ENCODE peak calls at places on chromosomes 7 and 10, in four cellular contexts. One of them, this sample, is unnamed.

GRCh38 chr7:98955992-98956391 is 77.7 kb downstream of the TRRAP start:
- DNase-seq in K562: no peak
- DNase-seq in HCT116: no peak
- DNase-seq in HepG2: no peak
- DNase-seq in this sample: no peak

GRCh38 chr7:158763454-158764033 is 58.9 kb upstream of the NCAPG2 start:
- DNase-seq in K562: no peak
- DNase-seq in HCT116: no peak
- DNase-seq in HepG2: no peak
- DNase-seq in this sample: no peak

GRCh38 chr7:130141161-130141857 is 63.9 kb downstream of the TMEM209 start:
- DNase-seq in K562: peak
- DNase-seq in HCT116: no peak
- DNase-seq in HepG2: no peak
- DNase-seq in this sample: peak

GRCh38 chr7:26202019-26202985 is 757 bp downstream of the CBX3 start:
- DNase-seq in K562: peak
- DNase-seq in HCT116: no peak
- DNase-seq in HepG2: no peak
- DNase-seq in this sample: no peak

GRCh38 chr10:126906704-126907422 is 1.6 kb downstream of the DOCK1 start:
- DNase-seq in K562: no peak
- DNase-seq in HCT116: no peak
- DNase-seq in HepG2: no peak
- DNase-seq in this sample: no peak

GRCh38 chr10:72274730-72275350 is 1.1 kb downstream of the DDIT4 start:
- DNase-seq in K562: peak
- DNase-seq in HCT116: no peak
- DNase-seq in HepG2: no peak
- DNase-seq in this sample: peak

GRCh38 chr7:46908770-46909169 is 673.1 kb downstream of the TNS3 start:
- DNase-seq in K562: no peak
- DNase-seq in HCT116: no peak
- DNase-seq in HepG2: no peak
- DNase-seq in this sample: no peak

GRCh38 chr10:6722616-6723004 is 142.5 kb upstream of the PRKCQ start:
- DNase-seq in K562: no peak
- DNase-seq in HCT116: peak
- DNase-seq in HepG2: no peak
- DNase-seq in this sample: no peak

GRCh38 chr10:5476918-5477525 is 22.3 kb downstream of the CALML5 start:
- DNase-seq in K562: no peak
- DNase-seq in HCT116: no peak
- DNase-seq in HepG2: no peak
- DNase-seq in this sample: no peak

GRCh38 chr10:122279725-122280141 is 8.6 kb downstream of the BTBD16 start:
- DNase-seq in K562: peak
- DNase-seq in HCT116: peak
- DNase-seq in HepG2: peak
- DNase-seq in this sample: no peak

GRCh38 chr10:95350212-95350829 is 59.5 kb upstream of the PDLIM1 start:
- DNase-seq in K562: no peak
- DNase-seq in HCT116: no peak
- DNase-seq in HepG2: peak
- DNase-seq in this sample: no peak

GRCh38 chr10:101997803-101998202 is 58.2 kb downstream of the ARMH3 start:
- DNase-seq in K562: no peak
- DNase-seq in HCT116: no peak
- DNase-seq in HepG2: no peak
- DNase-seq in this sample: no peak

GRCh38 chr10:37975407-37975991 is 948 bp downstream of the ZNF25 start:
- DNase-seq in K562: no peak
- DNase-seq in HCT116: no peak
- DNase-seq in HepG2: no peak
- DNase-seq in this sample: no peak

GRCh38 chr10:42753507-42754154 is 29.0 kb upstream of the BMS1 start:
- DNase-seq in K562: peak
- DNase-seq in HCT116: no peak
- DNase-seq in HepG2: no peak
- DNase-seq in this sample: no peak

GRCh38 chr7:107684947-107685463 is 24.4 kb downstream of the SLC26A4 start:
- DNase-seq in K562: no peak
- DNase-seq in HCT116: no peak
- DNase-seq in HepG2: no peak
- DNase-seq in this sample: no peak

GRCh38 chr7:13979671-13980438 is 9.6 kb downstream of the ETV1 start:
- DNase-seq in K562: no peak
- DNase-seq in HCT116: no peak
- DNase-seq in HepG2: no peak
- DNase-seq in this sample: no peak

GRCh38 chr7:41834805-41835694 is 132.2 kb upstream of the INHBA start:
- DNase-seq in K562: no peak
- DNase-seq in HCT116: no peak
- DNase-seq in HepG2: no peak
- DNase-seq in this sample: no peak

GRCh38 chr7:41592226-41592625 is 110.7 kb downstream of the INHBA start:
- DNase-seq in K562: no peak
- DNase-seq in HCT116: no peak
- DNase-seq in HepG2: no peak
- DNase-seq in this sample: no peak

GRCh38 chr10:91613411-91614253 is 19.2 kb downstream of the PPP1R3C start:
- DNase-seq in K562: no peak
- DNase-seq in HCT116: peak
- DNase-seq in HepG2: no peak
- DNase-seq in this sample: no peak

GRCh38 chr10:33327750-33328149 is 6.7 kb downstream of the NRP1 start:
- DNase-seq in K562: no peak
- DNase-seq in HCT116: no peak
- DNase-seq in HepG2: no peak
- DNase-seq in this sample: no peak

GRCh38 chr10:47438857-47439474 is 44.9 kb downstream of the ANXA8 start:
- DNase-seq in K562: no peak
- DNase-seq in HCT116: peak
- DNase-seq in HepG2: peak
- DNase-seq in this sample: no peak

GRCh38 chr7:26013551-26014083 is 138.4 kb upstream of the NFE2L3 start:
- DNase-seq in K562: no peak
- DNase-seq in HCT116: no peak
- DNase-seq in HepG2: no peak
- DNase-seq in this sample: no peak

GRCh38 chr7:97973206-97973658 is 16.8 kb downstream of the OCM2 start:
- DNase-seq in K562: peak
- DNase-seq in HCT116: peak
- DNase-seq in HepG2: no peak
- DNase-seq in this sample: peak

GRCh38 chr10:15898046-15898445 is 37.7 kb upstream of the MINDY3 start:
- DNase-seq in K562: peak
- DNase-seq in HCT116: no peak
- DNase-seq in HepG2: no peak
- DNase-seq in this sample: no peak

GRCh38 chr7:22837308-22837707 is 14.7 kb upstream of the TOMM7 start:
- DNase-seq in K562: no peak
- DNase-seq in HCT116: no peak
- DNase-seq in HepG2: no peak
- DNase-seq in this sample: no peak

GRCh38 chr10:86661161-86662025 is 6.9 kb upstream of the LDB3 start:
- DNase-seq in K562: no peak
- DNase-seq in HCT116: no peak
- DNase-seq in HepG2: no peak
- DNase-seq in this sample: no peak

GRCh38 chr7:82506702-82507101 is 63.1 kb upstream of the CACNA2D1 start:
- DNase-seq in K562: no peak
- DNase-seq in HCT116: no peak
- DNase-seq in HepG2: no peak
- DNase-seq in this sample: no peak

GRCh38 chr10:7300327-7300726 is 110.5 kb downstream of the SFMBT2 start:
- DNase-seq in K562: no peak
- DNase-seq in HCT116: no peak
- DNase-seq in HepG2: no peak
- DNase-seq in this sample: no peak

GRCh38 chr10:88260329-88261051 is 322.6 kb downstream of the RNLS start:
- DNase-seq in K562: no peak
- DNase-seq in HCT116: no peak
- DNase-seq in HepG2: no peak
- DNase-seq in this sample: no peak

GRCh38 chr7:87083865-87084519 is 24.5 kb upstream of the ELAPOR2 start:
- DNase-seq in K562: no peak
- DNase-seq in HCT116: no peak
- DNase-seq in HepG2: no peak
- DNase-seq in this sample: no peak

DNA sequence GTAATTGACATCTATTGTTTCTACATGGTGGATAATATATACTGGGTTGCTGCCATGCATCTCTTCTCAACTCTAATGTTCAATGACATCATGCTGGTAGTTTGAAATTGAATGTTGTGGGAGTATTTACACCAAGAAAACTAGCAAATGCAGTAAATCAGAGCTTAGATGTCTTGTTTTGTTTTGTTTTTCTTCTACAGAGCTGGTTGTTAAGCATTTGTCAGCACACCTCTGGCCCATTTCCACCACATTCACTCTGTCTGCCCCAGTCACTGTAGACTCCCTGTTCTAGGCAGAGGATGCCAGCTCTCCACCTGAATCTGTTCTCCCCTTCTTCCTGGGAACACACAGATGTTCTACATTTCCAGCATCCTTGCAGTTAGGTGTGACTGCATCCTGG is 4.1 kb upstream of the ARHGAP22 start:
- DNase-seq in K562: no peak
- DNase-seq in HCT116: no peak
- DNase-seq in HepG2: no peak
- DNase-seq in this sample: no peak
- TF ChIP-seq FOSL1 in K562: no peak
- TF ChIP-seq FOSL1 in HCT116: no peak
- TF ChIP-seq FOSL1 in HepG2: no peak
- TF ChIP-seq FOSL1 in this sample: no peak

DNA sequence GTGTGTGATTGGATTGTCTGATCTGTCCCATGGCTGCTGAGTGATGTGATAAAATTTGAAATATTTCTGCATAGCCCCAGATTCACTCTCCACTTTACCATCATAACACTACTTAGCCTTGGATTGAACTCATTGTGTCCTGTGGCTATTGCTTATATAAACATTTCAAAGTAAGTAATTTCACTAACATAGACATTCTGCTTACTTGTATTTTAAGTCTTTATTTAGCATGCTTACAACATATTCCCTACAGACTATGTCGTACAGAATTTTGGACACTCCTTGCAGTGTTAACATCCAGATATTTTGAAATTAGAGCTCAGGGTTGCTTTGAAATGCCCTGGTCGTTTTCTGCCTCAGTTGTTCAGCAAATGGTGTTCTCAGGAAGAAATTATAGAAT is 117.6 kb downstream of the LRRC4 start:
- DNase-seq in K562: no peak
- DNase-seq in HCT116: no peak
- DNase-seq in HepG2: no peak
- DNase-seq in this sample: no peak
- TF ChIP-seq FOSL1 in K562: no peak
- TF ChIP-seq FOSL1 in HCT116: no peak
- TF ChIP-seq FOSL1 in HepG2: no peak
- TF ChIP-seq FOSL1 in this sample: no peak

DNA sequence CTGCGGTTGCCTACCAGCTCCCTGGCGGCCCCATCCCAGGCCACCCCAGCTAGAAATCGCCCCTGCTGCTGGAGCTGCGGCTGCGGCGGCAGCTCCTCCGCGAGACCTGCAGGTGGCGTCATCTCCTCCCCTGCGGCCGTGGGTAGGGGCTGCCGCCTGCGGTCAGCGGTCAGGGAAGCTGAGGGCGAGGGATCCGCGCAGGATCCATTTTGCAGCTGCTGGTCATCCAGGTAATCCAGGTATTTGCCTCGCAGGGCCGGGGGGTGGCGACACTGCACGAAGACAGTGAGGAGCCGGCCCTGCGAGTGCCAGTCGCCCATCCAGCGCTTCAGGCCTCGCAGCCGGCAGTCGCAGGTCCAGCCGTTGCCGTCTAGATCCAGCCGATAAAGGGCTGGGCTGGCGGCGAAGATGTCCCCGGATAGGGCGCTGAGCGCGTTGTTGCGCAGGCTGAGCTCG is 1.5 kb downstream of the TRIL start:
- DNase-seq in K562: no peak
- DNase-seq in HCT116: no peak
- DNase-seq in HepG2: peak
- DNase-seq in this sample: no peak
- TF ChIP-seq FOSL1 in K562: no peak
- TF ChIP-seq FOSL1 in HCT116: no peak
- TF ChIP-seq FOSL1 in HepG2: no peak
- TF ChIP-seq FOSL1 in this sample: no peak

DNA sequence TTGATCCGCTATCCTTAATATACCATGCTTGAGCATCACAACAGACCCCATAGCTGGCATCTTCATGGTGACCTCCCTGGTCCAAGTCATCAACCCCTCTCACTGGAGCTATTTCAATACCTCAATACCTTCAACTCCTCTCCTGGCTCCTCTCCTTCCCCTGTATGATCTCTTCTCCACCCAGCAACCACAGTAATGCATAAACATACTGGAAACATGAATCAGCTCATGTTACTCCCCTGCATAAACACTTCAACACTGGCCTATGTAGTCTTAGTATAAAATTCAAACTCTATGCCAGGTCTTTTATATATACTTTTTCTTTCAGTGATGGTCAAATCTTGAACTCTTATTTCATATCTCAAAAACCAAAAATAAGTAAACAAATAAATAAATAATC is 31.8 kb upstream of the TMEM273 start:
- DNase-seq in K562: no peak
- DNase-seq in HCT116: no peak
- DNase-seq in HepG2: no peak
- DNase-seq in this sample: no peak
- TF ChIP-seq FOSL1 in K562: no peak
- TF ChIP-seq FOSL1 in HCT116: no peak
- TF ChIP-seq FOSL1 in HepG2: no peak
- TF ChIP-seq FOSL1 in this sample: no peak

GRCh38 chr10:12487366-12487765 is 138.0 kb downstream of the CAMK1D start:
- DNase-seq in K562: no peak
- DNase-seq in HCT116: no peak
- DNase-seq in HepG2: no peak
- DNase-seq in this sample: no peak
- TF ChIP-seq FOSL1 in K562: no peak
- TF ChIP-seq FOSL1 in HCT116: no peak
- TF ChIP-seq FOSL1 in HepG2: no peak
- TF ChIP-seq FOSL1 in this sample: no peak

GRCh38 chr10:35635576-35635975 is 6.5 kb downstream of the FZD8 start:
- DNase-seq in K562: peak
- DNase-seq in HCT116: peak
- DNase-seq in HepG2: peak
- DNase-seq in this sample: peak
- TF ChIP-seq FOSL1 in K562: no peak
- TF ChIP-seq FOSL1 in HCT116: no peak
- TF ChIP-seq FOSL1 in HepG2: no peak
- TF ChIP-seq FOSL1 in this sample: no peak

This sample was measured in H1.